ENCODE peak calls at places on chromosomes 2 and 18, in four cellular contexts. G is activated CD4-positive, alpha-beta T cell treated with anti-CD3 and anti-CD28 coated beads for 1 hour; D is AG20443; I is fibroblast of mammary gland. W is an unnamed sample.

GRCh38 chr2:109419960-109420370 is 193.8 kb downstream of the SEPTIN10 start:
- DNase-seq in G (no peak), D (peak), I (no peak), W (no peak)

GRCh38 chr2:158953926-158954763 is 14.3 kb upstream of the TANC1 start:
- DNase-seq in G (no peak), D (peak), I (peak), W (peak)

GRCh38 chr18:47280121-47280520 is 28.7 kb upstream of the SKOR2 start:
- DNase-seq in G (no peak), D (no peak), I (no peak), W (no peak)

GRCh38 chr2:189115126-189115525 is 64.4 kb downstream of the COL5A2 start:
- DNase-seq in G (no peak), D (peak), I (peak), W (no peak)

GRCh38 chr2:28644760-28645159 is 106.9 kb upstream of the PPP1CB start:
- DNase-seq in G (no peak), D (no peak), I (no peak), W (no peak)

GRCh38 chr2:85792783-85793441 is 39.1 kb downstream of the ATOH8 start:
- DNase-seq in G (no peak), D (peak), I (peak), W (no peak)

GRCh38 chr2:147149589-147150245 is 695.1 kb upstream of the ACVR2A start:
- DNase-seq in G (no peak), D (peak), I (peak), W (no peak)

GRCh38 chr18:31723998-31724711 is 36.5 kb downstream of the SLC25A52 start:
- DNase-seq in G (no peak), D (peak), I (peak), W (no peak)

GRCh38 chr2:112138143-112139032 is at the start of gene FBLN7:
- DNase-seq in G (no peak), D (peak), I (no peak), W (peak)

GRCh38 chr2:157747280-157747679 is 118.6 kb upstream of the ACVR1C start:
- DNase-seq in G (no peak), D (no peak), I (no peak), W (no peak)

GRCh38 chr18:8946046-8946838 is 156.3 kb upstream of the NDUFV2 start:
- DNase-seq in G (no peak), D (peak), I (peak), W (no peak)

GRCh38 chr2:71481111-71481510 is 27.8 kb downstream of the DYSF start:
- DNase-seq in G (no peak), D (no peak), I (no peak), W (no peak)

GRCh38 chr2:140457483-140457882 is 1673.3 kb downstream of the LRP1B start:
- DNase-seq in G (no peak), D (no peak), I (no peak), W (no peak)

GRCh38 chr2:231884438-231885140 is 41.6 kb downstream of the NPPC start:
- DNase-seq in G (no peak), D (no peak), I (no peak), W (no peak)

GRCh38 chr2:119681868-119682220 is 2.8 kb downstream of the TMEM177 start:
- DNase-seq in G (no peak), D (no peak), I (no peak), W (no peak)

GRCh38 chr2:232324778-232325177 is 53.8 kb upstream of the ALPP start:
- DNase-seq in G (no peak), D (no peak), I (no peak), W (no peak)

W was measured in BE2C.